ENCODE peak calls at places on chromosomes 6 and 20, in eight cellular contexts. O is neural crest cell, D is fibroblast of the aortic adventitia, Y is H9, X is glutamatergic neuron, P is thyroid gland, T is suprapubic skin, J is GM06990. F is an unnamed sample.

GRCh38 chr6:15023448-15023847 is 222.4 kb upstream of the JARID2 start:
- DNase-seq in P (no peak), T (no peak), X (no peak), Y (no peak), J (peak), O (no peak), D (no peak), F (no peak)

GRCh38 chr6:82397962-82398692 is 34.5 kb downstream of the TPBG start:
- DNase-seq in D (peak), P (no peak), X (no peak), O (no peak), T (no peak), Y (no peak), J (no peak), F (no peak)

GRCh38 chr20:63104312-63105181 is 97.8 kb upstream of the BHLHE23 start:
- DNase-seq in O (no peak), Y (no peak), J (no peak), P (no peak), T (no peak), D (no peak), X (no peak), F (no peak)

GRCh38 chr6:148658701-148659100 is 88.1 kb upstream of the UST start:
- DNase-seq in J (no peak), Y (no peak), O (no peak), T (no peak), D (no peak), P (no peak), X (no peak), F (no peak)

GRCh38 chr6:67345946-67346345 is 1289.1 kb upstream of the ADGRB3 start:
- DNase-seq in J (no peak), D (no peak), Y (no peak), O (no peak), X (no peak), P (no peak), T (no peak), F (no peak)

GRCh38 chr6:95203153-95203754 is 374.1 kb upstream of the MANEA start:
- DNase-seq in P (peak), D (peak), X (peak), J (no peak), Y (no peak), T (no peak), O (peak), F (no peak)

GRCh38 chr20:19259182-19259591 is 46.7 kb downstream of the SLC24A3 start:
- DNase-seq in T (no peak), Y (peak), X (no peak), J (no peak), O (no peak), P (no peak), D (no peak), F (no peak)

GRCh38 chr6:26268659-26269402 is 96.2 kb upstream of the BTN3A2 start:
- DNase-seq in O (no peak), Y (peak), T (no peak), P (no peak), D (peak), X (no peak), J (no peak), F (no peak)

GRCh38 chr6:42338573-42339218 is 113.0 kb downstream of the TRERF1 start:
- DNase-seq in O (no peak), P (no peak), Y (no peak), X (no peak), T (no peak), D (peak), J (no peak), F (no peak)

GRCh38 chr20:34022154-34022842 is 28.6 kb downstream of the RALY start:
- DNase-seq in O (no peak), P (peak), D (no peak), X (no peak), Y (no peak), J (peak), T (no peak), F (no peak)

GRCh38 chr20:51750037-51750769 is 18.0 kb downstream of the ATP9A start:
- DNase-seq in D (peak), O (no peak), X (no peak), T (peak), P (peak), J (no peak), Y (no peak), F (no peak)

GRCh38 chr6:49551126-49551865 is 828 bp downstream of the C6orf141 start:
- DNase-seq in O (peak), Y (peak), P (peak), J (peak), X (peak), T (peak), D (peak), F (no peak)

GRCh38 chr20:43658068-43658722 is 8.7 kb upstream of the MYBL2 start:
- DNase-seq in T (no peak), D (no peak), P (no peak), O (no peak), X (no peak), J (no peak), Y (no peak), F (no peak)

GRCh38 chr20:60167840-60168239 is 209.6 kb downstream of the CDH26 start:
- DNase-seq in O (no peak), D (no peak), J (no peak), X (no peak), P (no peak), T (no peak), Y (no peak), F (no peak)

GRCh38 chr6:143027058-143027457 is 33.6 kb upstream of the AIG1 start:
- DNase-seq in D (peak), P (peak), O (peak), Y (peak), J (no peak), T (no peak), X (peak), F (no peak)

GRCh38 chr20:38806855-38807655 is 1.6 kb downstream of the PPP1R16B start:
- DNase-seq in Y (no peak), T (no peak), D (no peak), X (peak), O (no peak), J (peak), P (no peak), F (no peak)

GRCh38 chr6:21305827-21306469 is 287.6 kb upstream of the SOX4 start:
- DNase-seq in D (peak), J (no peak), P (no peak), X (no peak), Y (no peak), O (no peak), T (no peak), F (no peak)
- TF ChIP-seq CTCF in D (peak), J (no peak), P (no peak), X (no peak), Y (no peak), O (peak), T (no peak), F (peak)

GRCh38 chr20:50278684-50279531 is 88.3 kb downstream of the CEBPB start:
- DNase-seq in J (no peak), T (peak), P (peak), D (peak), Y (no peak), O (no peak), X (no peak), F (no peak)
- TF ChIP-seq CTCF in J (no peak), T (peak), P (peak), D (peak), Y (no peak), O (no peak), X (no peak), F (no peak)

GRCh38 chr6:27604986-27605385 is 132.1 kb upstream of the ZNF184 start:
- DNase-seq in J (no peak), Y (peak), O (no peak), T (no peak), D (no peak), X (no peak), P (no peak), F (no peak)

GRCh38 chr6:27605401-27606342 is 132.8 kb upstream of the ZNF184 start:
- DNase-seq in D (peak), T (no peak), P (no peak), Y (peak), O (peak), J (no peak), X (no peak), F (no peak)

GRCh38 chr6:27601668-27602254 is 128.9 kb upstream of the ZNF184 start:
- DNase-seq in J (no peak), O (no peak), P (no peak), Y (peak), T (no peak), X (no peak), D (no peak), F (no peak)

DNA sequence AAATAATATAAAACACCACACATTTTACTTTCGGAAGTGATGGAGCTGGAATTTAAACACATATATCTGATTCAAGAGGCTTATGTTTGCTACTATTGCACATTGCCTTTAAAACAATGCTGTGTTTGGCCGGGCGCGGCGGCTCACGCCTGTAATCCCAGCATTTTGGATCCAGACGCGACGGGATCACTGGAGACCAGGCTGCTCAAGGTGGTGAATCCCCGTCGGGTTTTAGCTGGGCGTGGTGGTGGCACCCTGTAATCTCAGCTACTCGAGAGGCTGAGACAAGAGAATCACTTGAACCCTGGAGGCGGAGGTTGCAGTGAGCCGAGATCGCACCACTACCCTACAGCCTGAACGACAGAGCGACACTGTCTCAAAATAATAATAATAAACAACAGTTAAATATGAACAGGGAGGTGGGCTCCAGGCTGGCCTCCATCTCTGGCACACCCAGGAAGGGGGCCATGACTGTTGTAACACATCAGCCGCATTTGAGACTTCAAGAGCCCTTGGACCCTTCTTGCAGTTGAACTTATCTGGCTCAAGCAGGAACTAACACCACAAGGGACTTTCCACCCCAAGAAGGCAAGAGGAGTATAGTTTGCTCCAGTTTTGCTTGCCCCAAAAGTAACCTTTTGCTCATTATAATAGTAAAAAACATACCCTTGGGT is 127.1 kb upstream of the ZNF184 start:
- DNase-seq in P (no peak), D (no peak), O (no peak), X (no peak), Y (no peak), T (no peak), J (no peak), F (no peak)
- TF ChIP-seq CTCF in P (no peak), D (no peak), O (no peak), X (no peak), Y (no peak), T (no peak), J (no peak), F (no peak)

DNA sequence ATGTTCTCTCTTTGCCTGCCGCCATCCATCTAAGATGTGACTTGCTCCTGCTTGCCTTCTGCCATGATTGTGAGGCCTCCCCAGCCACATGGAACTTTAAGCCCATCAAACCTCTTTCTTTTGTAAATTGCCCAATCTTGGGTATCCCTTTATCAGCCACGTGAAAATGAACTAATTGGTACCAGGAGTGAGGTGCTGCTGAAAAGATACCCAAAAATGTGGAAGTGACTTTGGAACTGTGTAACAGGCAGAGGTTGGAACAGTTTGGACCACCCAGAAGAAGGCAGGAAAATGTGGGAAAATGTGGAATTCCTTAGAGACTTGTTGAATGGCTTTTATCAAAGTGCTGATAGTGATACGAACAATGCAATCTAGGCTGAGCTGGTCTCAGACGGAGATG is 694.9 kb downstream of the FRK start:
- DNase-seq in J (no peak), P (no peak), Y (no peak), O (no peak), T (no peak), X (no peak), D (no peak), F (no peak)
- TF ChIP-seq CTCF in J (no peak), P (no peak), Y (no peak), O (no peak), T (no peak), X (no peak), D (no peak), F (no peak)

DNA sequence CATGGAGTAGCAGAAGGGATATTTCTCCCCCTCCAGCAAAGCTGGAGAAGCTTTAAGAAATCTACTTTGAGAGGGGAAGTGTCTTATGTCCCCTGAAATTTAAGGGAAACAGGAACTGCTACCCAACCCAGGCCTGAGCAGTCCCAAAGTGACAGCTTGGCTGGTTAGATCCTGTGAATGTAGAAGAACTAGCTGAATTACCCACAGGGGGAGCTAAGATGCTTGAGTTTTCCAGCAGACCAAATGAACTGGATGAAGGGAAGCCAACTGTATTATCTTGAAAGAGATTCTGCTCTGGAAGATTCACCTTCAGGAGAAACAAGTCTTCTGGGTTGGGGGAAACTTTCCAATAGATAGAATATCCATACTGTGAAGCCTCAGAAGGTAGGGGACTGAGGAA is 303.3 kb upstream of the MMS22L start:
- DNase-seq in O (no peak), P (no peak), Y (no peak), D (peak), T (no peak), X (no peak), J (no peak), F (no peak)
- TF ChIP-seq CTCF in O (peak), P (no peak), Y (peak), D (no peak), T (no peak), X (no peak), J (peak), F (peak)

GRCh38 chr6:33177552-33178446 is 14.5 kb downstream of the COL11A2 start:
- DNase-seq in P (no peak), J (no peak), T (peak), D (no peak), X (no peak), Y (no peak), O (no peak), F (no peak)

GRCh38 chr6:33174784-33175183 is 17.5 kb downstream of the COL11A2 start:
- DNase-seq in J (no peak), T (peak), X (no peak), Y (no peak), O (no peak), D (no peak), P (no peak), F (no peak)

GRCh38 chr6:33173228-33174180 is 18.8 kb downstream of the COL11A2 start:
- DNase-seq in J (no peak), D (no peak), Y (no peak), X (no peak), O (no peak), P (no peak), T (no peak), F (no peak)

GRCh38 chr6:33176906-33177305 is 15.4 kb downstream of the COL11A2 start:
- DNase-seq in T (peak), O (no peak), Y (no peak), P (no peak), J (no peak), D (no peak), X (no peak), F (no peak)

DNA sequence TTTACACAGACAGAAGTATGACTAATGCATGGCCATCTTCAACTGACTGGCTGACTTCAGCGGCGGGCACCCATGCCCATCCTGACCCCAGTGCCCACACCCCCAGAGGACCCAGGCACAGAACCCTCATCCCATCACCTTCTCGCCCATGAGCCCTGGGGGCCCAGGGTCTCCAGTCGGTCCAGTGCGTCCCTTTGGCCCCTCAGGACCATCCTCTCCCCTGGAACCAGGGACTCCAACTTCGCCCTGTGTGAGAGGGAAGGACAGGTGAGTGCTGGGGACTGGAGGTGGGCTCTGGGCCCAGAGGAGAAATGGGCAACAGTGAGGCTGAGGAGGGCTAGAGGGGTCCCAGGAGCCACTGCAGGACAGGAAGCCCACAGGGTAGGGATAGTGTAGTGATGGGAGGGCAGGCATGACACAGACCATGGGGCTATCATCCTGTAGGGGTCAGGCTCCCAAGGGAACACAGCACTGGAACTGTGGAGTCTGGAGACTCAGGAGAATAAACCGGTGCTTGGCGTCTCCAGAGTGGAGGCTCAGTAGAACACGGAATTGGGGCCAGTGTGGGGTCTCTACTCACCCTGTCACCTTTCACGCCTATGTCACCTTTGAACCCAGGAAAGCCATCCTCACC is 16.7 kb downstream of the COL11A2 start:
- DNase-seq in J (no peak), O (no peak), Y (no peak), X (no peak), T (no peak), D (no peak), P (no peak), F (no peak)
- TF ChIP-seq CTCF in J (no peak), O (no peak), Y (peak), X (no peak), T (no peak), D (no peak), P (no peak), F (no peak)

GRCh38 chr6:10363911-10364310 is 51.0 kb downstream of the TFAP2A start:
- DNase-seq in D (no peak), O (no peak), Y (no peak), P (no peak), X (no peak), T (no peak), J (no peak), F (no peak)
- TF ChIP-seq CTCF in D (no peak), O (no peak), Y (no peak), P (no peak), X (no peak), T (no peak), J (no peak), F (no peak)

DNA sequence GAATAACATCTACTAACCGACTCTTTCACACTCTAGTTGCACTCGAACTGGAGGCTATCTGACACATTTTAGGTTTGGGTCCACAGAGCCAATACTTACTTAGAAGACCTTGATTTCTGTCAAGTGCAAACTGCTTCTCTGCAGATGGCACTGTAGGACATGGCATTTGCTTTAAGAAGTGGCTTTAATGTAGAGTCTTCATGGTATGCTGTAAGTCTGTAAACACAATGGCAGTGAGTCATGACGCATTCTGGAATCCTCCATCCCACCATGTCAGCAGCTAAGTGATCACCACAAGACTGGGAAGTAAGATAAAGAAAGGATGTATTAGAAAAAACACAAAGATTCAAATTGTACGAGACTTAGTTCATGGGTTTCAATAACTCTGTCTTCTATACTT is 377.0 kb upstream of the NOX3 start:
- DNase-seq in D (peak), O (no peak), Y (no peak), J (no peak), P (no peak), T (no peak), X (no peak), F (no peak)
- TF ChIP-seq CTCF in D (no peak), O (no peak), Y (peak), J (no peak), P (no peak), T (no peak), X (no peak), F (no peak)

GRCh38 chr6:92364948-92365386 is 1054.4 kb downstream of the EPHA7 start:
- DNase-seq in Y (no peak), X (no peak), J (no peak), O (no peak), T (no peak), P (no peak), D (no peak), F (no peak)

DNA sequence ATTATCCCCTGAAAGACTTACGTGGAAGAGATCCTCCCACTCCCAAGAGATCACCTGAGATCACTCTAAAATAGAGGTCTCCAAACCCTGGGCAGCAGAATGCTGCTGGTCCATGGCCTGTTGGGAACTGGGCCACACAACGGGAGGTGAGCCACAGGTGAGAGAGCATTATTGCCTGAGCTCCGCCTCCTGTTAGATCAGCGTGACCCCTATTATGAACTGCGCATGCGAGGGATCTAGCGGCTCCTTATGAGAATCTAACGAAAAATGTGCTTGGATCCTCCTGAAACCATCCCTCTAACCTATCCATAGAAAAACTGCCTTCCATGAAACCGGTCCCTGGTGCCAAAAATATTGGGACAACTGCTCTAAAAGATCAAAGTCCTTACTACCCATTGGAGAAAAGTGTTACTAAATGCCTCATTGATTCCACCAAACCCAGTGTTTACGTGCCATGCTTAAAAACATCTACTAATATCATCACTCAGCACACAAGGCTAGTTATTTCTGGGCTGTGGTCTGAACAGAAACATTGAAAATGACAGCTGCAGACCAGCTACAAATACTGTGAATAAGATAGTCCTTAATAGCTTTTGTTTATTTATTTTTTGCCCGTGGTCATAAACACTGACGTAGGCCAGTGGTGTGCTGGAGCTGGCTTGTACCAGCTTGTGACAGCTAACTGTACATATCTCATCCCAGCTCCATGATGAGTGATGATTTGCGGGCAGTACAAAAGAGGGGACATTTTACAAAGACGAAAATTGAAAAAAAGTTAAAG is 1057.2 kb downstream of the EPHA7 start:
- DNase-seq in D (no peak), P (no peak), X (no peak), T (no peak), J (no peak), O (no peak), Y (no peak), F (no peak)
- TF ChIP-seq CTCF in D (no peak), P (no peak), X (no peak), T (no peak), J (no peak), O (no peak), Y (no peak), F (no peak)

F was measured in type B pancreatic cell.